ENCODE peak calls at places on chromosomes 6 and 20, in four cellular contexts. One of them, this sample, is unnamed.

GRCh38 chr6:25248100-25248499 is 31.1 kb upstream of the CARMIL1 start:
- DNase-seq in ELR: peak; percentile 70
- DNase-seq in nucleus accumbens: no peak
- DNase-seq in fibroblast of the aortic adventitia: peak; percentile 52
- DNase-seq in this sample: peak; percentile 79

GRCh38 chr6:22612241-22612640 is 42.9 kb downstream of the HDGFL1 start:
- DNase-seq in ELR: no peak
- DNase-seq in nucleus accumbens: no peak
- DNase-seq in fibroblast of the aortic adventitia: peak; percentile 63
- DNase-seq in this sample: no peak

GRCh38 chr20:40706977-40707582 is 18.0 kb upstream of the MAFB start:
- DNase-seq in ELR: peak; percentile 52
- DNase-seq in nucleus accumbens: no peak
- DNase-seq in fibroblast of the aortic adventitia: no peak
- DNase-seq in this sample: no peak

GRCh38 chr6:24719125-24719931 is at the start of gene C6orf62:
- DNase-seq in ELR: peak; percentile 70
- DNase-seq in nucleus accumbens: no peak
- DNase-seq in fibroblast of the aortic adventitia: peak; percentile 27
- DNase-seq in this sample: peak; percentile 31

GRCh38 chr6:36929607-36930006 is 24.9 kb upstream of the PI16 start:
- DNase-seq in ELR: peak; percentile 39
- DNase-seq in nucleus accumbens: no peak
- DNase-seq in fibroblast of the aortic adventitia: peak; percentile 64
- DNase-seq in this sample: peak; percentile 58

GRCh38 chr6:169801396-169802160 is 50.2 kb downstream of the ERMARD start:
- DNase-seq in ELR: no peak
- DNase-seq in nucleus accumbens: no peak
- DNase-seq in fibroblast of the aortic adventitia: no peak
- DNase-seq in this sample: no peak

GRCh38 chr6:14863896-14864850 is 381.7 kb upstream of the JARID2 start:
- DNase-seq in ELR: no peak
- DNase-seq in nucleus accumbens: no peak
- DNase-seq in fibroblast of the aortic adventitia: no peak
- DNase-seq in this sample: no peak

GRCh38 chr6:85544776-85545175 is 48.9 kb downstream of the SNX14 start:
- DNase-seq in ELR: peak; percentile 57
- DNase-seq in nucleus accumbens: no peak
- DNase-seq in fibroblast of the aortic adventitia: no peak
- DNase-seq in this sample: peak; percentile 58

GRCh38 chr6:26129656-26130055 is 42.4 kb downstream of the HFE start:
- DNase-seq in ELR: no peak
- DNase-seq in nucleus accumbens: no peak
- DNase-seq in fibroblast of the aortic adventitia: no peak
- DNase-seq in this sample: peak; percentile 21

GRCh38 chr6:4025681-4026080 is 53.3 kb downstream of the FAM217A start:
- DNase-seq in ELR: no peak
- DNase-seq in nucleus accumbens: no peak
- DNase-seq in fibroblast of the aortic adventitia: no peak
- DNase-seq in this sample: no peak

GRCh38 chr20:10074513-10074912 is 39.7 kb downstream of the ANKEF1 start:
- DNase-seq in ELR: peak; percentile 96
- DNase-seq in nucleus accumbens: no peak
- DNase-seq in fibroblast of the aortic adventitia: peak; percentile 87
- DNase-seq in this sample: peak; percentile 93

GRCh38 chr6:41455818-41456217 is 90.4 kb upstream of the FOXP4 start:
- DNase-seq in ELR: no peak
- DNase-seq in nucleus accumbens: no peak
- DNase-seq in fibroblast of the aortic adventitia: no peak
- DNase-seq in this sample: no peak

GRCh38 chr20:6055161-6055783 is 1.4 kb upstream of the LRRN4 start:
- DNase-seq in ELR: no peak
- DNase-seq in nucleus accumbens: no peak
- DNase-seq in fibroblast of the aortic adventitia: no peak
- DNase-seq in this sample: no peak

GRCh38 chr6:41694815-41695536 is 40.4 kb downstream of the TFEB start:
- DNase-seq in ELR: peak; percentile 32
- DNase-seq in nucleus accumbens: no peak
- DNase-seq in fibroblast of the aortic adventitia: peak; percentile 6
- DNase-seq in this sample: no peak

GRCh38 chr20:50516180-50516934 is 6.2 kb downstream of the PTPN1 start:
- DNase-seq in ELR: no peak
- DNase-seq in nucleus accumbens: no peak
- DNase-seq in fibroblast of the aortic adventitia: no peak
- DNase-seq in this sample: no peak

GRCh38 chr6:154302111-154302752 is 54.4 kb downstream of the IPCEF1 start:
- DNase-seq in ELR: peak; percentile 90
- DNase-seq in nucleus accumbens: no peak
- DNase-seq in fibroblast of the aortic adventitia: peak; percentile 40
- DNase-seq in this sample: peak; percentile 64

GRCh38 chr6:109662192-109662591 is 28.8 kb downstream of the AK9 start:
- DNase-seq in ELR: peak; percentile 63
- DNase-seq in nucleus accumbens: no peak
- DNase-seq in fibroblast of the aortic adventitia: peak; percentile 3
- DNase-seq in this sample: no peak

GRCh38 chr20:24462461-24463010 is 6.9 kb upstream of the SYNDIG1 start:
- DNase-seq in ELR: no peak
- DNase-seq in nucleus accumbens: peak; percentile 69
- DNase-seq in fibroblast of the aortic adventitia: no peak
- DNase-seq in this sample: no peak

GRCh38 chr6:137148291-137149076 is 25.0 kb downstream of the IL22RA2 start:
- DNase-seq in ELR: peak; percentile 26
- DNase-seq in nucleus accumbens: no peak
- DNase-seq in fibroblast of the aortic adventitia: peak; percentile 73
- DNase-seq in this sample: peak; percentile 52

GRCh38 chr6:24431045-24431451 is 28.3 kb downstream of the MRS2 start:
- DNase-seq in ELR: peak; percentile 66
- DNase-seq in nucleus accumbens: no peak
- DNase-seq in fibroblast of the aortic adventitia: peak; percentile 57
- DNase-seq in this sample: peak; percentile 47

GRCh38 chr6:36285187-36285612 is 15.3 kb downstream of the PNPLA1 start:
- DNase-seq in ELR: no peak
- DNase-seq in nucleus accumbens: no peak
- DNase-seq in fibroblast of the aortic adventitia: no peak
- DNase-seq in this sample: no peak

This sample was measured in AG10803.